ENCODE peak calls at places on chromosomes 2 and 18, in nine cellular contexts. R, B, C, O, N, D, L, J and K are unnamed samples.

GRCh38 chr2:240467659-240468299 is 32.3 kb downstream of the GPC1 start:
- DNase-seq in B (peak), D (peak), N (peak), J (peak), O (no peak), R (peak), L (no peak), C (no peak), K (peak)

GRCh38 chr2:153477096-153477555 is 1.4 kb downstream of the RPRM start:
- DNase-seq in B (no peak), L (no peak), R (no peak), J (peak), N (peak), O (no peak), D (no peak), C (no peak), K (no peak)

GRCh38 chr18:51029694-51030536 is at the start of gene SMAD4:
- DNase-seq in C (peak), B (peak), J (peak), O (peak), L (peak), N (peak), R (peak), D (peak), K (peak)

GRCh38 chr2:96105152-96105915 is 11.0 kb downstream of the ADRA2B start:
- DNase-seq in B (no peak), L (no peak), D (no peak), R (no peak), J (no peak), C (no peak), O (no peak), N (no peak), K (peak)

GRCh38 chr2:112147382-112147781 is 9.2 kb downstream of the FBLN7 start:
- DNase-seq in J (no peak), N (no peak), C (no peak), R (no peak), B (no peak), D (peak), O (no peak), L (no peak), K (no peak)

GRCh38 chr2:9771481-9772017 is 71.7 kb upstream of the TAF1B start:
- DNase-seq in O (no peak), L (no peak), N (no peak), C (peak), B (no peak), R (no peak), D (no peak), J (no peak), K (no peak)

GRCh38 chr2:48712151-48712550 is 43.4 kb downstream of the LHCGR start:
- DNase-seq in L (no peak), O (no peak), J (no peak), C (no peak), R (no peak), D (no peak), B (no peak), N (no peak), K (no peak)

GRCh38 chr2:47033102-47033880 is 117.7 kb upstream of the MCFD2 start:
- DNase-seq in D (no peak), N (no peak), J (no peak), R (no peak), C (no peak), O (no peak), L (no peak), B (no peak), K (no peak)

GRCh38 chr2:15812187-15812830 is 128.0 kb upstream of the MYCN start:
- DNase-seq in B (no peak), N (no peak), D (no peak), J (no peak), L (no peak), R (no peak), C (no peak), O (no peak), K (no peak)

GRCh38 chr2:238561230-238561629 is 134.5 kb downstream of the ASB1 start:
- DNase-seq in C (peak), L (no peak), D (no peak), R (no peak), B (no peak), J (no peak), O (no peak), N (no peak), K (no peak)

GRCh38 chr18:61831071-61831470 is 61.7 kb downstream of the RNF152 start:
- DNase-seq in C (no peak), B (no peak), O (no peak), N (no peak), L (no peak), R (no peak), D (no peak), J (no peak), K (no peak)

GRCh38 chr2:201218780-201219179 is 35.8 kb downstream of the CASP10 start:
- DNase-seq in D (no peak), J (no peak), R (no peak), O (no peak), L (no peak), N (no peak), B (no peak), C (no peak), K (no peak)

GRCh38 chr2:207887570-207887969 is 117.9 kb upstream of the FZD5 start:
- DNase-seq in R (no peak), O (no peak), N (no peak), J (no peak), L (no peak), C (no peak), B (no peak), D (no peak), K (no peak)

GRCh38 chr18:53254265-53254664 is 914.3 kb downstream of the DCC start:
- DNase-seq in L (no peak), D (no peak), N (no peak), C (no peak), J (no peak), R (no peak), O (no peak), B (no peak), K (no peak)

GRCh38 chr2:66494708-66495107 is 59.8 kb downstream of the MEIS1 start:
- DNase-seq in D (peak), B (peak), R (peak), N (peak), C (no peak), J (peak), O (no peak), L (no peak), K (no peak)

GRCh38 chr2:234555616-234556249 is 58.9 kb upstream of the ARL4C start:
- DNase-seq in O (no peak), B (no peak), L (no peak), R (no peak), D (no peak), N (no peak), C (no peak), J (no peak), K (no peak)

GRCh38 chr2:109428281-109428680 is 185.5 kb downstream of the SEPTIN10 start:
- DNase-seq in B (peak), N (no peak), O (no peak), D (no peak), R (no peak), C (no peak), L (no peak), J (peak), K (peak)

GRCh38 chr2:126657636-126658315 is 1.8 kb downstream of the GYPC start:
- DNase-seq in O (peak), L (peak), C (no peak), J (peak), D (peak), R (peak), B (peak), N (peak), K (peak)
- H3K27ac ChIP-seq in O (peak), L (peak), C (no peak), J (peak), D (peak), R (peak), B (peak), N (peak), K (peak)

GRCh38 chr2:186726938-186727337 is 33.1 kb downstream of the FAM171B start:
- DNase-seq in C (no peak), N (no peak), B (no peak), L (no peak), D (no peak), R (no peak), J (no peak), O (no peak), K (no peak)
- H3K27ac ChIP-seq in C (no peak), N (no peak), B (no peak), L (no peak), D (no peak), R (no peak), J (no peak), O (peak), K (no peak)

DNA sequence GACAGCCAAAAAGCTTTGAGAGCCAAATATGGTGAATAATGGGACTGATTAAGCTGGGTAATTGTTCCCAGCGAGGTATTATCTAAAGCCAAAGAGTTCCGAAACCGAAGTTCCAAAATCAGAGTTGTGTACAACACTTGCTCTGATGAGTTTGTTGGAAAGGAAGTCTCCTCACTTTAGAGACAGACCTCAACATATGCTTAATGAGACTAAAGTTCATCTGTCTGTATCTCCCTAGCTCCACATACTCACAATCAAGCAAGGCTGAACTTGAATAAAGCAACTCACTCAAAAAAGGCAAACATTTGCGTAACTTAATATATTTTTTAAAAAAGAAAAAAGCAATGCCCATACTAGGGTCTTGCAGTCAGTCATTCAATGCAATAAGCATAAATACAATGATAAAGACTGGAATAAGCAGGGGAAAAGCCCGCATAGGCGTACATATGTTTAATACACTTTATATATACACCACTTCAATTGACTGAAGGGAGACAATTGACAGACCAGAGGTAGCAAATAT is 60.1 kb downstream of the IRS1 start:
- DNase-seq in C (no peak), O (no peak), R (no peak), L (no peak), B (no peak), D (no peak), N (no peak), J (no peak), K (no peak)
- H3K27ac ChIP-seq in C (no peak), O (peak), R (peak), L (no peak), B (no peak), D (peak), N (peak), J (peak), K (no peak)

GRCh38 chr2:29139152-29139551 is 23.9 kb downstream of the CLIP4 start:
- DNase-seq in L (no peak), B (no peak), J (no peak), N (no peak), O (no peak), R (no peak), D (no peak), C (no peak), K (no peak)
- H3K27ac ChIP-seq in L (no peak), B (no peak), J (no peak), N (no peak), O (no peak), R (no peak), D (no peak), C (no peak), K (no peak)

GRCh38 chr2:136117909-136118818 is at the start of gene CXCR4:
- DNase-seq in C (peak), O (peak), L (peak), R (peak), D (peak), J (peak), N (peak), B (peak), K (peak)
- H3K27ac ChIP-seq in C (no peak), O (peak), L (peak), R (no peak), D (peak), J (no peak), N (peak), B (no peak), K (peak)

DNA sequence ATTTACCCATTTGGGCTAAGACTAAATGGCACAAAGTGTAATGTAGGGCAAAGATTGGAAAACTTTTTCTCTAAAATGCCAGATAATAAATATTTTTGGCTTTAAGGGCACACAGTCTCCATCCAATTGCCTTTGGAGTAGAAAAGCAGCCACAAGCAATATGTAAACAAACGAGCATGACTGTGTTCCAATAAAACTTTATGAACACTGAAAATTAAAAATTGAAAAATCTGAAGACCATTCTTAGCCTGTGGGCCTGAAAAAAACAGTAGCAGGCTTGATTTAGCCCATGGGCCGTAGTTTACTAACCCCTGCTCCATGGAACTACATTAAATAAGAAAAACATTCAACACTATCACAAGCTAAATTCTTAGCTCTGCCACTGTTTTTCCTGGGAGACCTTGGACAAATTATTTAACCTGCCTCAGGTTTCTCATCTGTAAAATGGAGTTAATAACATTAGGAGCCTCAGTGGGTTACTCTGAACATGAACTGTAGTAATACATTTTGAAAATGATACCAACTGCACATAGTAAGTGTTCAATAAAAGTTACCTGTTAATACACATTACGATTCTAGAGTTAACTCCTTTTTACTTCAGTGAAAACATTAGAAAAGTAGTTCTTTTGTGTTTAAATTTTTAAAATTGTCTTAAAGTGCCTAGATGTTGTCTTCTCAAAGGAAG is 1.3 kb downstream of the IFIH1 start:
- DNase-seq in N (no peak), L (no peak), C (no peak), O (no peak), B (no peak), J (no peak), D (no peak), R (no peak), K (no peak)
- H3K27ac ChIP-seq in N (no peak), L (peak), C (no peak), O (no peak), B (no peak), J (peak), D (no peak), R (no peak), K (peak)

DNA sequence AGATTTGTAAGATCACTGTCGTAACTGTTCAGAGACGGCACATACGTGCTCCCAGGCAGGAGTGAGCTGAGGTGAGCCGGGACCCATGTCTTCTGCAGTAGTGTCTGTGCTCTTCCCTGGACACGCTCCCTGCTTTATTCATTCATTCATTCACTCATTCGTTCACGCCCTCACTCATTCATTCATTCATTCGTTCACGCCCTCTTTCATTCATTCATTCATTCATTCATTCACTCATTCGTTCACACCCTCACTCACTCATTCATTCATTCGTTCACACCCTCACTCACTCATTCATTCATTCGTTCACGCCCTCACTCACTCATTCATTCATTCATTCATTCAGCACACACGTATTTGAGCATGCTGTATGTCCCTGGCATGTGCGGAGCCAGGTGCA is 207.0 kb downstream of the GLI2 start:
- DNase-seq in C (no peak), J (no peak), L (no peak), B (no peak), D (no peak), N (no peak), O (no peak), R (no peak), K (no peak)
- H3K27ac ChIP-seq in C (peak), J (no peak), L (no peak), B (no peak), D (no peak), N (no peak), O (no peak), R (no peak), K (no peak)

GRCh38 chr2:216694826-216695217 is 527 bp downstream of the IGFBP5 start:
- DNase-seq in J (peak), N (no peak), R (no peak), C (no peak), L (no peak), B (no peak), D (no peak), O (no peak), K (no peak)
- H3K27ac ChIP-seq in J (peak), N (peak), R (peak), C (no peak), L (no peak), B (no peak), D (peak), O (peak), K (peak)